ENCODE peak calls at places on chromosomes 12 and 14, in seven cellular contexts. E, Q, P, L, F, B and I are unnamed samples.
A peak's percentile ranks its signal among the peaks of the same experiment; 100 is the strongest.

GRCh38 chr12:85301054-85301453 is 21.0 kb downstream of the ALX1 start:
- DNase-seq in L (no peak), P (no peak), B (no peak), F (peak; percentile 61), E (no peak), Q (no peak), I (no peak)

GRCh38 chr14:37595809-37596595 is 573 bp downstream of the TTC6 start:
- DNase-seq in L (no peak), P (no peak), E (no peak), B (no peak), F (peak; percentile 79), Q (peak; percentile 77), I (no peak)

GRCh38 chr12:78672033-78672432 is 192.5 kb upstream of the SYT1 start:
- DNase-seq in E (no peak), P (no peak), L (no peak), F (no peak), B (no peak), Q (no peak), I (no peak)

GRCh38 chr14:40623641-40624040 is 983.0 kb upstream of the LRFN5 start:
- DNase-seq in L (no peak), E (no peak), B (no peak), P (no peak), F (no peak), Q (no peak), I (no peak)

GRCh38 chr12:79983969-79984629 is 49.2 kb upstream of the PPP1R12A start:
- DNase-seq in F (no peak), L (peak; percentile 47), E (peak; percentile 17), Q (peak; percentile 37), B (no peak), P (no peak), I (peak; percentile 35)

GRCh38 chr12:27333311-27334009 is 824 bp downstream of the BMAL2 start:
- DNase-seq in L (no peak), E (peak; percentile 8), F (peak; percentile 64), Q (peak; percentile 26), P (no peak), B (peak; percentile 89), I (no peak)

GRCh38 chr12:31729728-31730127 is 907 bp upstream of the AMN1 start:
- DNase-seq in L (no peak), Q (no peak), P (no peak), F (no peak), B (no peak), E (no peak), I (no peak)

GRCh38 chr14:33846100-33846824 is 104.6 kb downstream of the EGLN3 start:
- DNase-seq in L (no peak), E (no peak), B (no peak), Q (no peak), P (no peak), F (no peak), I (no peak)

GRCh38 chr12:56336361-56337167 is 2.1 kb upstream of the IL23A start:
- DNase-seq in B (peak; percentile 30), E (no peak), Q (no peak), F (peak; percentile 33), P (no peak), L (no peak), I (no peak)

GRCh38 chr14:106276326-106277267 is 750.2 kb downstream of the TMEM121 start:
- DNase-seq in F (no peak), P (no peak), L (no peak), E (no peak), Q (no peak), B (no peak), I (no peak)

GRCh38 chr12:120224304-120225199 is 23.6 kb upstream of the RPLP0 start:
- DNase-seq in F (peak; percentile 38), B (peak; percentile 82), E (peak; percentile 39), P (no peak), Q (no peak), L (no peak), I (no peak)

GRCh38 chr12:4423528-4424195 is 22.0 kb downstream of the FGF6 start:
- DNase-seq in L (no peak), B (no peak), F (no peak), Q (no peak), P (peak; percentile 50), E (no peak), I (no peak)

GRCh38 chr12:6469092-6469491 is 1.4 kb downstream of the VAMP1 start:
- DNase-seq in Q (no peak), L (no peak), B (no peak), F (no peak), E (no peak), P (peak; percentile 81), I (no peak)

GRCh38 chr12:6469609-6470374 is 685 bp downstream of the VAMP1 start:
- DNase-seq in B (no peak), E (no peak), Q (no peak), L (no peak), P (no peak), F (peak; percentile 21), I (no peak)

GRCh38 chr12:6471992-6472366 is 1.5 kb upstream of the VAMP1 start:
- DNase-seq in L (peak; percentile 43), E (no peak), Q (no peak), F (no peak), B (no peak), P (no peak), I (peak; percentile 65)

GRCh38 chr12:6472491-6472890 is 2.0 kb upstream of the VAMP1 start:
- DNase-seq in B (no peak), Q (no peak), P (peak; percentile 76), L (no peak), F (no peak), E (no peak), I (no peak)

GRCh38 chr12:6470375-6471163 is at the start of gene VAMP1:
- DNase-seq in Q (peak; percentile 97), L (peak; percentile 97), B (peak; percentile 99), E (peak; percentile 97), P (peak; percentile 100), F (peak; percentile 97), I (peak; percentile 97)
- TF ChIP-seq CTCF in Q (no peak), L (no peak), B (peak; percentile 56), E (no peak), P (no peak), F (no peak), I (peak; percentile 9)

GRCh38 chr12:2391740-2392341 is 339.1 kb downstream of the CACNA1C start:
- DNase-seq in Q (no peak), E (no peak), L (no peak), F (no peak), B (no peak), P (peak; percentile 52), I (no peak)

GRCh38 chr12:2393016-2393415 is 340.2 kb downstream of the CACNA1C start:
- DNase-seq in F (no peak), L (no peak), Q (no peak), P (peak; percentile 63), E (no peak), B (no peak), I (no peak)

GRCh38 chr12:2390133-2390532 is 337.3 kb downstream of the CACNA1C start:
- DNase-seq in Q (peak; percentile 51), P (peak; percentile 25), F (no peak), B (no peak), L (no peak), E (no peak), I (peak; percentile 9)

GRCh38 chr12:2389079-2389790 is 336.4 kb downstream of the CACNA1C start:
- DNase-seq in B (no peak), E (no peak), Q (no peak), L (peak; percentile 52), F (no peak), P (peak; percentile 9), I (peak; percentile 35)

GRCh38 chr12:2390850-2391390 is 338.1 kb downstream of the CACNA1C start:
- DNase-seq in E (no peak), P (no peak), Q (no peak), F (no peak), L (no peak), B (no peak), I (no peak)
- TF ChIP-seq CTCF in E (no peak), P (no peak), Q (no peak), F (no peak), L (no peak), B (no peak), I (no peak)

GRCh38 chr12:107990325-107990724 is 138.8 kb upstream of the WSCD2 start:
- DNase-seq in E (peak; percentile 36), Q (no peak), P (no peak), L (no peak), B (no peak), F (peak; percentile 53), I (no peak)

GRCh38 chr12:107998863-107999262 is 130.2 kb upstream of the WSCD2 start:
- DNase-seq in F (no peak), B (no peak), P (no peak), Q (no peak), L (no peak), E (no peak), I (no peak)

GRCh38 chr12:107992016-107992415 is 137.1 kb upstream of the WSCD2 start:
- DNase-seq in B (no peak), E (no peak), P (no peak), F (no peak), L (no peak), Q (no peak), I (no peak)

DNA sequence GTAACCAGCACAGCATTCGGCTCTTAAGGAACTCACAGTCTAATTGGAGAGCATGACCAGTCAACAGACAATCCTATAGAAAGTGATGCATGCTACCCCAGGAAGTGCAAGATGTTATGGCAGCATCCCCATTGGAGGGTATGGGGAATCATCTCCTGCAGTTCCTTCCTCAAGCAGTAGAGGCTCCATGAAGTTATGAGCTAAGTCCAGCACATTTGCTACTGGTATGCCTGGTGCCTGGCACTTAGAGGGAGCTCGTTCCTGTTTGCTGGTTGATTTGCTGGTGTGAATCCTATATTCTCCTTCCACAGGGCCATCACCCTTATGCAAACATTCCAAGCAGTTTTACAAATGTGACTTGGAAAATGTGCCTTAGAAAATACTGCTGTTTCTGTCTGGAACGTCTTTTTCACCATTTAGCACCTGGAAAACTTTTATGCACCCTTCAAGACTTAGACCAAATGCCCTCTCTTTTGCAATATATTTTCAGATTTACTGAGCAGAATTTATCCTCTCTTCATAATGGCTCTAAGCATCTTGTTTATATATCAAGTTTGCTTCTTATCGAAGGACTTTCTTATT is 136.1 kb upstream of the WSCD2 start:
- DNase-seq in P (no peak), Q (peak; percentile 36), L (peak; percentile 30), E (peak; percentile 71), F (peak; percentile 64), B (no peak), I (no peak)
- TF ChIP-seq CTCF in P (no peak), Q (peak; percentile 22), L (peak; percentile 55), E (peak; percentile 74), F (peak; percentile 68), B (peak; percentile 30), I (peak; percentile 10)

GRCh38 chr14:60183724-60184596 is 18.8 kb upstream of the DHRS7 start:
- DNase-seq in Q (no peak), F (peak; percentile 56), P (no peak), L (peak; percentile 71), B (no peak), E (peak; percentile 87), I (peak; percentile 71)
- TF ChIP-seq CTCF in Q (peak; percentile 69), F (peak; percentile 53), P (no peak), L (peak; percentile 67), B (peak; percentile 78), E (peak; percentile 59), I (peak; percentile 95)